ENCODE peak calls at places on chromosome 7, in seven cellular contexts. One of them, this sample, is unnamed.

GRCh38 chr7:68785036-68785435 is 813.2 kb upstream of the AUTS2 start:
- DNase-seq in progenitor cell of endocrine pancreas: no peak
- DNase-seq in osteocyte: no peak
- DNase-seq in HCT116: no peak
- DNase-seq in H54: no peak
- DNase-seq in activated CD4-positive, CD25-positive, alpha-beta regulatory T cell: no peak
- DNase-seq in left colon: no peak
- DNase-seq in this sample: no peak

GRCh38 chr7:121329460-121330052 is 756 bp downstream of the WNT16 start:
- DNase-seq in progenitor cell of endocrine pancreas: peak
- DNase-seq in left colon: peak
- DNase-seq in H54: no peak
- DNase-seq in HCT116: no peak
- DNase-seq in activated CD4-positive, CD25-positive, alpha-beta regulatory T cell: no peak
- DNase-seq in osteocyte: no peak
- DNase-seq in this sample: no peak

GRCh38 chr7:5643280-5643679 is 138.2 kb downstream of the RNF216 start:
- DNase-seq in HCT116: no peak
- DNase-seq in H54: no peak
- DNase-seq in progenitor cell of endocrine pancreas: no peak
- DNase-seq in activated CD4-positive, CD25-positive, alpha-beta regulatory T cell: no peak
- DNase-seq in osteocyte: no peak
- DNase-seq in left colon: peak
- DNase-seq in this sample: peak

GRCh38 chr7:45065031-45065995 is 23.5 kb downstream of the NACAD start:
- DNase-seq in HCT116: no peak
- DNase-seq in progenitor cell of endocrine pancreas: no peak
- DNase-seq in osteocyte: no peak
- DNase-seq in H54: no peak
- DNase-seq in activated CD4-positive, CD25-positive, alpha-beta regulatory T cell: no peak
- DNase-seq in left colon: no peak
- DNase-seq in this sample: no peak

GRCh38 chr7:13240349-13240748 is 552.9 kb downstream of the ARL4A start:
- DNase-seq in progenitor cell of endocrine pancreas: no peak
- DNase-seq in left colon: no peak
- DNase-seq in activated CD4-positive, CD25-positive, alpha-beta regulatory T cell: no peak
- DNase-seq in HCT116: peak
- DNase-seq in H54: peak
- DNase-seq in osteocyte: no peak
- DNase-seq in this sample: no peak

GRCh38 chr7:82036146-82036886 is 266.5 kb upstream of the HGF start:
- DNase-seq in HCT116: no peak
- DNase-seq in osteocyte: no peak
- DNase-seq in left colon: no peak
- DNase-seq in H54: no peak
- DNase-seq in activated CD4-positive, CD25-positive, alpha-beta regulatory T cell: no peak
- DNase-seq in progenitor cell of endocrine pancreas: no peak
- DNase-seq in this sample: no peak

GRCh38 chr7:102132209-102132752 is 154.4 kb upstream of the SH2B2 start:
- DNase-seq in progenitor cell of endocrine pancreas: no peak
- DNase-seq in HCT116: no peak
- DNase-seq in activated CD4-positive, CD25-positive, alpha-beta regulatory T cell: no peak
- DNase-seq in osteocyte: no peak
- DNase-seq in H54: no peak
- DNase-seq in left colon: no peak
- DNase-seq in this sample: no peak

GRCh38 chr7:101393865-101394264 is 31.2 kb downstream of the COL26A1 start:
- DNase-seq in HCT116: no peak
- DNase-seq in activated CD4-positive, CD25-positive, alpha-beta regulatory T cell: no peak
- DNase-seq in H54: no peak
- DNase-seq in left colon: no peak
- DNase-seq in osteocyte: no peak
- DNase-seq in progenitor cell of endocrine pancreas: no peak
- DNase-seq in this sample: no peak

GRCh38 chr7:131026297-131027003 is 292.4 kb upstream of the KLF14 start:
- DNase-seq in H54: no peak
- DNase-seq in activated CD4-positive, CD25-positive, alpha-beta regulatory T cell: no peak
- DNase-seq in progenitor cell of endocrine pancreas: no peak
- DNase-seq in HCT116: no peak
- DNase-seq in osteocyte: no peak
- DNase-seq in left colon: no peak
- DNase-seq in this sample: no peak

GRCh38 chr7:8881916-8882315 is 448.5 kb downstream of the NXPH1 start:
- DNase-seq in left colon: no peak
- DNase-seq in activated CD4-positive, CD25-positive, alpha-beta regulatory T cell: no peak
- DNase-seq in HCT116: no peak
- DNase-seq in H54: no peak
- DNase-seq in progenitor cell of endocrine pancreas: no peak
- DNase-seq in osteocyte: no peak
- DNase-seq in this sample: no peak

GRCh38 chr7:28480595-28480994 is 68.3 kb downstream of the CREB5 start:
- DNase-seq in osteocyte: no peak
- DNase-seq in HCT116: no peak
- DNase-seq in left colon: no peak
- DNase-seq in H54: no peak
- DNase-seq in progenitor cell of endocrine pancreas: no peak
- DNase-seq in activated CD4-positive, CD25-positive, alpha-beta regulatory T cell: no peak
- DNase-seq in this sample: no peak

GRCh38 chr7:27640914-27641570 is 21.6 kb downstream of the HIBADH start:
- DNase-seq in left colon: no peak
- DNase-seq in osteocyte: no peak
- DNase-seq in progenitor cell of endocrine pancreas: no peak
- DNase-seq in HCT116: no peak
- DNase-seq in H54: peak
- DNase-seq in activated CD4-positive, CD25-positive, alpha-beta regulatory T cell: no peak
- DNase-seq in this sample: peak

GRCh38 chr7:133582766-133583523 is 330.1 kb downstream of the EXOC4 start:
- DNase-seq in activated CD4-positive, CD25-positive, alpha-beta regulatory T cell: no peak
- DNase-seq in osteocyte: no peak
- DNase-seq in H54: no peak
- DNase-seq in HCT116: no peak
- DNase-seq in progenitor cell of endocrine pancreas: no peak
- DNase-seq in left colon: no peak
- DNase-seq in this sample: no peak

GRCh38 chr7:105719919-105720318 is 138.6 kb upstream of the EFCAB10 start:
- DNase-seq in H54: no peak
- DNase-seq in HCT116: no peak
- DNase-seq in left colon: no peak
- DNase-seq in activated CD4-positive, CD25-positive, alpha-beta regulatory T cell: no peak
- DNase-seq in osteocyte: no peak
- DNase-seq in progenitor cell of endocrine pancreas: no peak
- DNase-seq in this sample: no peak